ENCODE peak calls at places on chromosomes 13 and 19, in six cellular contexts. W is HFFc6; C is IMR-90; J is mesendoderm; S is uterus; I is stimulated activated naive CD4-positive, alpha-beta T cell. M is an unnamed sample.

GRCh38 chr13:20814224-20814910 is 40.6 kb upstream of the EEF1AKMT1 start:
- DNase-seq in W (peak), C (peak), S (peak), J (peak), I (no peak), M (peak)

GRCh38 chr13:31162151-31163008 is 676 bp upstream of the HSPH1 start:
- DNase-seq in W (peak), C (peak), S (peak), J (peak), I (peak), M (peak)

GRCh38 chr19:18915639-18916038 is 3.5 kb downstream of the COPE start:
- DNase-seq in J (peak), S (no peak), W (peak), I (no peak), C (peak), M (no peak)

GRCh38 chr13:109789262-109789661 is 2.9 kb upstream of the IRS2 start:
- DNase-seq in J (no peak), I (no peak), W (no peak), S (no peak), C (no peak), M (no peak)

GRCh38 chr19:5487222-5487621 is 32.0 kb downstream of the ZNRF4 start:
- DNase-seq in C (no peak), I (no peak), S (no peak), J (no peak), W (no peak), M (no peak)

GRCh38 chr13:74132152-74132767 is 1.9 kb downstream of the KLF12 start:
- DNase-seq in S (no peak), C (peak), J (no peak), W (no peak), I (peak), M (peak)

GRCh38 chr13:94878721-94879120 is 166.4 kb upstream of the SOX21 start:
- DNase-seq in J (no peak), W (no peak), C (no peak), S (no peak), I (no peak), M (no peak)

GRCh38 chr13:24680258-24680920 is at the start of gene ATP12A:
- DNase-seq in I (peak), C (no peak), W (no peak), J (peak), S (no peak), M (no peak)

M was measured in brain microvascular endothelial cell.